ENCODE peak calls at places on chromosome X, in six cellular contexts. S is activated B cell treated with CpG ODN at 0.5 μM for 24 hours; Y is GM18507; L is activated CD4-positive, alpha-beta T cell treated with anti-CD3 and anti-CD28 coated beads, Interleukin-2, amount 50 U/mL, for 4 hours; E is iPS-NIHi11; I is activated naive CD8-positive, alpha-beta T cell treated with anti-CD3 and anti-CD28 coated beads, Interleukin-2, amount 50 U/mL, for 24 hours. B is an unnamed sample.

GRCh38 chrX:53324085-53324484 is 42.7 kb upstream of the IQSEC2 start:
- DNase-seq in S (no peak), I (no peak), Y (no peak), E (no peak), L (no peak), B (no peak)

GRCh38 chrX:70755850-70756249 is 152.7 kb downstream of the TEX11 start:
- DNase-seq in L (peak; percentile 39), E (peak; percentile 10), S (no peak), I (peak; percentile 57), Y (no peak), B (peak; percentile 86)

GRCh38 chrX:150690126-150690525 is 3.1 kb upstream of the MTMR1 start:
- DNase-seq in Y (no peak), S (no peak), E (no peak), L (no peak), I (no peak), B (no peak)

GRCh38 chrX:39367429-39367828 is 566.2 kb downstream of the MID1IP1 start:
- DNase-seq in Y (no peak), L (no peak), E (no peak), I (no peak), S (no peak), B (no peak)

GRCh38 chrX:36573720-36574119 is 434.4 kb upstream of the FAM47C start:
- DNase-seq in Y (no peak), S (no peak), I (no peak), E (no peak), L (no peak), B (no peak)

GRCh38 chrX:38959736-38960534 is 158.7 kb downstream of the MID1IP1 start:
- DNase-seq in I (no peak), L (no peak), E (no peak), S (no peak), Y (no peak), B (no peak)

GRCh38 chrX:137313627-137314026 is 252.3 kb upstream of the ZIC3 start:
- DNase-seq in S (no peak), L (no peak), E (no peak), Y (no peak), I (peak; percentile 1), B (no peak)

GRCh38 chrX:9788908-9789307 is 2.7 kb downstream of the SHROOM2 start:
- DNase-seq in L (no peak), Y (no peak), I (no peak), E (no peak), S (no peak), B (no peak)

GRCh38 chrX:1011632-1012283 is 200.7 kb downstream of the CRLF2 start:
- DNase-seq in S (no peak), L (no peak), I (no peak), Y (no peak), E (no peak), B (no peak)

GRCh38 chrX:66766318-66766717 is 127.4 kb upstream of the EDA2R start:
- DNase-seq in L (no peak), I (no peak), E (no peak), S (no peak), Y (no peak), B (no peak)

GRCh38 chrX:109732319-109732779 is 708 bp downstream of the ACSL4 start:
- DNase-seq in E (peak; percentile 2), L (peak; percentile 3), Y (no peak), I (peak; percentile 20), S (no peak), B (peak; percentile 27)

GRCh38 chrX:107678957-107679740 is 50.8 kb downstream of the PRPS1 start:
- DNase-seq in L (peak; percentile 56), E (no peak), Y (no peak), I (peak; percentile 64), S (peak; percentile 22), B (peak; percentile 39)

GRCh38 chrX:19332983-19333382 is 10.7 kb upstream of the PDHA1 start:
- DNase-seq in L (no peak), S (no peak), I (no peak), E (no peak), Y (no peak), B (peak; percentile 54)

GRCh38 chrX:50618788-50619558 is 148.3 kb upstream of the DGKK start:
- DNase-seq in L (no peak), I (no peak), E (no peak), S (no peak), Y (no peak), B (no peak)

GRCh38 chrX:3066555-3066954 is 25.3 kb downstream of the ARSF start:
- DNase-seq in S (no peak), E (no peak), Y (no peak), L (no peak), I (no peak), B (no peak)

GRCh38 chrX:96611619-96612362 is 72.9 kb upstream of the DIAPH2 start:
- DNase-seq in L (no peak), E (peak; percentile 5), S (no peak), I (no peak), Y (no peak), B (no peak)

GRCh38 chrX:13000311-13000811 is 25.5 kb downstream of the TMSB4X start:
- DNase-seq in L (no peak), E (no peak), S (no peak), I (no peak), Y (no peak), B (no peak)

GRCh38 chrX:67555578-67556203 is 11.9 kb downstream of the AR start:
- DNase-seq in Y (peak; percentile 1), E (peak; percentile 44), L (no peak), I (no peak), S (no peak), B (peak; percentile 55)

GRCh38 chrX:13254076-13254785 is 65.6 kb downstream of the ATXN3L start:
- DNase-seq in Y (no peak), E (no peak), L (no peak), I (no peak), S (no peak), B (no peak)